ENCODE peak calls at places on chromosomes 16 and 17, in seven cellular contexts. S is adrenal gland, X is suprapubic skin, D is body of pancreas, Y is heart left ventricle, V is esophagus squamous epithelium, C is spleen. O is an unnamed sample.

GRCh38 chr16:87076950-87077749 is 240.0 kb downstream of the C16orf95 start:
- DNase-seq in Y (peak; percentile 41), S (peak; percentile 50), X (no peak), C (peak; percentile 80), V (no peak), D (peak; percentile 83), O (no peak)

GRCh38 chr17:29090746-29091395 is 47.9 kb downstream of the PIPOX start:
- DNase-seq in C (no peak), S (no peak), V (no peak), D (no peak), Y (no peak), X (no peak), O (no peak)

GRCh38 chr16:20940864-20941634 is 40.5 kb downstream of the LYRM1 start:
- DNase-seq in V (no peak), C (no peak), S (no peak), Y (no peak), D (no peak), X (no peak), O (no peak)

GRCh38 chr17:81128338-81128737 is 37.0 kb upstream of the PVALEF start:
- DNase-seq in X (no peak), Y (no peak), S (no peak), V (no peak), D (no peak), C (no peak), O (no peak)

GRCh38 chr16:67357561-67357960 is 30.9 kb downstream of the LRRC36 start:
- DNase-seq in Y (no peak), C (no peak), V (no peak), D (no peak), X (no peak), S (no peak), O (no peak)

GRCh38 chr17:65117384-65118035 is 19.7 kb upstream of the RGS9 start:
- DNase-seq in D (peak; percentile 30), X (no peak), C (no peak), S (no peak), V (no peak), Y (no peak), O (no peak)

GRCh38 chr17:9842057-9842758 is 16.5 kb downstream of the GLP2R start:
- DNase-seq in Y (peak; percentile 68), S (peak; percentile 21), C (no peak), X (no peak), D (peak; percentile 51), V (no peak), O (peak; percentile 84)

GRCh38 chr17:5544115-5544514 is 40.2 kb downstream of the NLRP1 start:
- DNase-seq in D (no peak), X (peak; percentile 27), S (no peak), Y (no peak), C (no peak), V (no peak), O (no peak)

GRCh38 chr16:88461291-88462269 is 8.5 kb downstream of the ZFPM1 start:
- DNase-seq in S (peak; percentile 49), X (no peak), V (no peak), Y (no peak), D (peak; percentile 67), C (no peak), O (no peak)

GRCh38 chr16:89113152-89113547 is 19.5 kb downstream of the ACSF3 start:
- DNase-seq in S (no peak), D (no peak), X (no peak), C (peak; percentile 40), Y (no peak), V (no peak), O (no peak)

GRCh38 chr16:1458336-1458976 is 14.1 kb upstream of the CCDC154 start:
- DNase-seq in S (no peak), V (no peak), Y (no peak), C (no peak), X (no peak), D (no peak), O (no peak)

GRCh38 chr16:84605339-84605848 is 12.5 kb downstream of the COTL1 start:
- DNase-seq in D (no peak), C (no peak), X (no peak), S (no peak), Y (no peak), V (no peak), O (no peak)

GRCh38 chr16:84606081-84606875 is 11.6 kb downstream of the COTL1 start:
- DNase-seq in V (no peak), S (no peak), X (no peak), D (no peak), C (no peak), Y (no peak), O (no peak)

GRCh38 chr16:84604477-84605013 is 13.3 kb downstream of the COTL1 start:
- DNase-seq in C (no peak), S (no peak), D (no peak), Y (no peak), X (no peak), V (no peak), O (no peak)

GRCh38 chr16:84600343-84601229 is 17.3 kb downstream of the COTL1 start:
- DNase-seq in X (no peak), C (no peak), D (no peak), Y (no peak), S (no peak), V (no peak), O (no peak)

GRCh38 chr16:84603115-84603816 is 14.6 kb downstream of the COTL1 start:
- DNase-seq in Y (peak; percentile 89), V (no peak), X (peak; percentile 91), C (peak; percentile 91), S (peak; percentile 96), D (peak; percentile 83), O (peak; percentile 93)
- H3K27ac ChIP-seq in Y (peak overlapping the region; percentile 30), V (peak overlapping the region; percentile 64), X (peak overlapping the region; percentile 60), C (peak overlapping the region; percentile 97), S (peak overlapping the region; percentile 87), D (peak overlapping the region; percentile 34), O (peak overlapping the region; percentile 81)

DNA sequence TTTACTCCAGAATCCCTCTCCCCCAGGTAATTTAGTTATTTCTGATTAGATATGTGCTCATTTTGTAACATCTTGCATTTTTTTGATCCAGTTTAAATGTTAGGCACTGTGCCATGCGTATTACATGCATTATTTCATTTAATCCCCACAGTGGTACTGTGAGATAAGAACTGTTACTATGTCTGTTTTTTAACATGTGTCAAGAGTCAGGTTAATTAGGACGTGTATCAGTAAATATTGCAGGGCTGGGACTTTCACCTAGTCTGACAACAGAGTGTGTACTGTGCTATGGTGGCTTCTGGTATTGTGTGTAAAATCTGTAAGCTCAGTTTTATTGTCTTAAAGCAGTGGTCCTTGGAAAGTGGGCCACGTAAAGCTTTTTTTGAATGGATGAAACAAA is 10.6 kb downstream of the RSPRY1 start:
- DNase-seq in X (no peak), C (no peak), D (no peak), S (no peak), Y (no peak), V (no peak), O (no peak)
- TF ChIP-seq CTCF in X (no peak), C (no peak), D (no peak), S (no peak), Y (no peak), V (no peak), O (no peak)

DNA sequence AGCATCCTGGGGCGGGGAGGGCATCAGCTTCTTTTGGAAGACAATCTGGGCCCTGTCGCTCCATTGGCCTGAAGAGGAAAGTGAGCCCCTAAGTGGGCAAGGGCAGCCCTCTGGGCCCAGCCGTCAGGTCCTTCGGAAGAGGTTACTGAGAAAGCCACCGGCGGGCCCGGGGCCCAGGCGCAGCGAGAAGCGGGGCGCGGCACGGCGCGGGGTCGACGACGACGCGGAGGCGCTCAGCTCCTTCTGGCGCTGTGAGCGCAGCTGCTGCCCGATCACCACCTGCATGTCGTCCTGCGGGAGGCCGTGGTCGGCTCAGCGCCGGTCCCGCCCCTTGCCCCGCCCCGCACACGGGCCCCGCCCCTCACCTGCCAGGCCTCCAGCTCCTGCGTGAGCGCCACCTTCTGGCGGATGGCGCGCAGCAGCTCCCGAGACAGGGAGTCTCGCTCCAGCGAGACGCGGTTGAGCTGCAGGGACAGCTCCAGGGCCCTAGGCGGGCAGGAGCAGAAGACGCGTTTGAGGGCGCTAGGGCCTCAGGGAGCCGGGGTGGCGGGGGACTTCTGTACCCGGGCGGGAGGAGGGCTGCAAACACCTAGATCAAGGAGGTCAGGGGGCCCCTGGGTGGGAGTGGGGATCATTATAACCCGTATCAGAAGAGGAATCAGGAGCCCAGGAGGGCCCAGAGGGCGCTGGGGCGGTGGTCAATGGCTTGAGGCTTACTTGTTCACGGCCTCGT is 4.3 kb downstream of the THOC6 start:
- DNase-seq in Y (peak; percentile 85), D (peak; percentile 92), X (peak; percentile 79), S (peak; percentile 92), C (peak; percentile 98), V (no peak), O (peak; percentile 54)
- TF ChIP-seq POLR2A in Y (no peak), D (peak; percentile 77), X (no peak), S (peak; percentile 22), C (no peak), V (no peak), O (no peak)

GRCh38 chr17:48960834-48961515 is 7.4 kb downstream of the GIP start:
- DNase-seq in S (no peak), Y (no peak), V (no peak), X (no peak), D (no peak), C (no peak), O (no peak)
- H3K27ac ChIP-seq in S (no peak overlapping the region), Y (no peak overlapping the region), V (no peak overlapping the region), X (no peak overlapping the region), D (no peak overlapping the region), C (no peak overlapping the region), O (no peak overlapping the region)

GRCh38 chr16:73268311-73268997 is 220.5 kb upstream of the ZFHX3 start:
- DNase-seq in S (no peak), V (no peak), D (no peak), C (no peak), Y (no peak), X (no peak), O (peak; percentile 20)
- TF ChIP-seq CTCF in S (no peak), V (no peak), D (no peak), C (no peak), Y (no peak), X (no peak), O (peak; percentile 24)

DNA sequence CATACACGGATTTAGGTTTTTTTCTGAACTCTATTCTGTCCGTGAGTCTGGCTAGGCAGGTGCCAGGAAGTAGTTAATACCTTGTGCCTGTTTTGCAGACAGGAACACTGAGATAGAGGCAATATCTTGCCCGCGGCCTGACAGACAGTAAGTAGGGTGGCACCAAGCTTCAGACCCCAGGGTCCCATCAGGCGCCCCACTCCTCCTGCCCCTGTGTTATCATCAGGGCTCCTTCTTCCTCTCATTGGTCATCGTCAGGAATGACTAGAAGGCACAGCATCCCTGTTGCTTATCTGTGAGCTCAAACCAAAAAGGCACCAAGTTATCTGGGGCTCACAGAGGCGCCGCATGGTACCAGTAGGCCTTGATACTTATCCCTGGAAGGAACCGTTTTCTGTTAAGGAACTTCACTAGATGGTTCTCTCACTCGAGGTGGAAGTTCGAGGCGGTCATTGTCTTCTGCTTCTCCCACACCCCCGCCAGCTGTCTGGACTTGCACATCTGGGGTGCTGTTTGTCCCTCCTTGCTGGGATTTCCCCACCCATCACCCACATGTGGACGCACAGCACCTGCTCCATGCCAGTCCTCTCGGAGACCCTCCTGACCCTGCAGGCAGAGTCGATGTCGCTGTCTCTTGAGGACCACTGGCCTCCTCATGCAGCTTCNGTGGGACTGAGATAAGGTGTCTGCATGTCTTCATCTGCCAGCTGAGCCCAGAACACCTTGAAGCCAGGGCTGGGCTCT is 52.0 kb downstream of the METRNL start:
- DNase-seq in D (no peak), X (peak; percentile 56), S (no peak), C (peak; percentile 43), Y (peak; percentile 9), V (no peak), O (no peak)
- TF ChIP-seq POLR2A in D (no peak), X (no peak), S (no peak), C (no peak), Y (no peak), V (no peak), O (no peak)

O was measured in uterus.